ENCODE peak calls at places on chromosomes 12 and 14, in nine cellular contexts. T is cardiac fibroblast; P is hippocampal formation; J is Ammon's horn; I is NCI-H524; Q is stimulated activated CD4-positive, alpha-beta T cell treated with anti-CD3 and anti-CD28 coated beads, Interleukin-1b, Interleukin-23, amount 100 ng/mL, for 1 hour; A is HFFc6; Z is lower lobe of right lung; U is activated naive CD4-positive, alpha-beta T cell treated with anti-CD3 and anti-CD28 coated beads, Interleukin-2, amount 50 U/mL, for 16 hours. M is an unnamed sample.
A peak's percentile ranks its signal among the peaks of the same experiment; 100 is the strongest.

GRCh38 chr12:78457951-78458350 is 406.6 kb upstream of the SYT1 start:
- DNase-seq in T (peak; percentile 46), P (no peak), J (no peak), I (no peak), Q (no peak), A (peak; percentile 3), Z (no peak), U (no peak), M (no peak)

GRCh38 chr12:57825451-57825850 is 6.9 kb upstream of the AVIL start:
- DNase-seq in T (no peak), P (no peak), J (no peak), I (no peak), Q (no peak), A (no peak), Z (peak; percentile 14), U (no peak), M (no peak)

GRCh38 chr12:107091381-107091780 is 2.0 kb downstream of the CRY1 start:
- DNase-seq in T (peak; percentile 82), P (no peak), J (no peak), I (no peak), Q (no peak), A (peak; percentile 59), Z (no peak), U (no peak), M (peak; percentile 59)

GRCh38 chr12:77231548-77231947 is 166.2 kb upstream of the E2F7 start:
- DNase-seq in T (peak; percentile 54), P (no peak), J (peak; percentile 28), I (no peak), Q (no peak), A (peak; percentile 11), Z (peak; percentile 64), U (no peak), M (no peak)

GRCh38 chr14:63562414-63562813 is 19.2 kb upstream of the PPP2R5E start:
- DNase-seq in T (peak; percentile 23), P (no peak), J (no peak), I (no peak), Q (no peak), A (no peak), Z (no peak), U (no peak), M (peak; percentile 31)

GRCh38 chr12:127548123-127548553 is 718.8 kb upstream of the TMEM132C start:
- DNase-seq in T (peak; percentile 47), P (no peak), J (no peak), I (no peak), Q (no peak), A (peak; percentile 89), Z (no peak), U (no peak), M (peak; percentile 24)

GRCh38 chr12:68451261-68452091 is 119.3 kb upstream of the MDM1 start:
- DNase-seq in T (peak; percentile 63), P (no peak), J (peak; percentile 36), I (no peak), Q (no peak), A (peak; percentile 73), Z (no peak), U (peak; percentile 34), M (peak; percentile 76)

GRCh38 chr12:32155041-32155440 is 48.4 kb downstream of the BICD1 start:
- DNase-seq in T (no peak), P (no peak), J (no peak), I (peak; percentile 71), Q (no peak), A (no peak), Z (no peak), U (no peak), M (no peak)

GRCh38 chr14:65958664-65959562 is 527.3 kb upstream of the CCDC196 start:
- DNase-seq in T (peak; percentile 52), P (no peak), J (peak; percentile 58), I (no peak), Q (no peak), A (peak; percentile 15), Z (no peak), U (no peak), M (no peak)

GRCh38 chr12:63294327-63294632 is 143.3 kb upstream of the AVPR1A start:
- DNase-seq in T (peak; percentile 92), P (no peak), J (no peak), I (no peak), Q (no peak), A (peak; percentile 73), Z (no peak), U (no peak), M (peak; percentile 96)

GRCh38 chr14:67167420-67168109 is 21.7 kb upstream of the GARIN2 start:
- DNase-seq in T (peak; percentile 47), P (no peak), J (no peak), I (no peak), Q (no peak), A (no peak), Z (no peak), U (no peak), M (no peak)

GRCh38 chr12:95319694-95320331 is 102.2 kb downstream of the VEZT start:
- DNase-seq in T (no peak), P (no peak), J (no peak), I (no peak), Q (no peak), A (no peak), Z (no peak), U (no peak), M (peak; percentile 39)

GRCh38 chr14:41749425-41749824 is 142.7 kb downstream of the LRFN5 start:
- DNase-seq in T (peak; percentile 44), P (no peak), J (no peak), I (no peak), Q (no peak), A (no peak), Z (no peak), U (no peak), M (peak; percentile 14)

GRCh38 chr12:109232731-109233130 is 76.4 kb downstream of the FOXN4 start:
- DNase-seq in T (no peak), P (peak; percentile 18), J (peak; percentile 83), I (no peak), Q (no peak), A (no peak), Z (no peak), U (no peak), M (no peak)

GRCh38 chr14:47541652-47542051 is 133.8 kb downstream of the MDGA2 start:
- DNase-seq in T (no peak), P (no peak), J (no peak), I (no peak), Q (no peak), A (no peak), Z (no peak), U (no peak), M (no peak)

GRCh38 chr12:97944576-97944975 is 482.0 kb downstream of the RMST start:
- DNase-seq in T (no peak), P (no peak), J (no peak), I (no peak), Q (no peak), A (no peak), Z (no peak), U (no peak), M (no peak)

GRCh38 chr12:91507754-91508153 is 325.1 kb upstream of the DCN start:
- DNase-seq in T (peak; percentile 59), P (no peak), J (no peak), I (no peak), Q (no peak), A (no peak), Z (no peak), U (no peak), M (peak; percentile 80)

GRCh38 chr12:85955127-85955526 is 81.0 kb downstream of the NTS start:
- DNase-seq in T (peak; percentile 11), P (no peak), J (no peak), I (no peak), Q (no peak), A (no peak), Z (no peak), U (no peak), M (no peak)

GRCh38 chr12:130529781-130530180 is 186.3 kb downstream of the RIMBP2 start:
- DNase-seq in T (no peak), P (no peak), J (no peak), I (no peak), Q (no peak), A (no peak), Z (no peak), U (no peak), M (no peak)

GRCh38 chr12:24822121-24822899 is 126.6 kb downstream of the BCAT1 start:
- DNase-seq in T (peak; percentile 86), P (no peak), J (no peak), I (no peak), Q (no peak), A (peak; percentile 75), Z (no peak), U (no peak), M (peak; percentile 51)

GRCh38 chr12:62817556-62818271 is 117.2 kb downstream of the PPM1H start:
- DNase-seq in T (peak; percentile 70), P (peak; percentile 51), J (peak; percentile 80), I (no peak), Q (no peak), A (no peak), Z (no peak), U (no peak), M (peak; percentile 87)

GRCh38 chr14:101147848-101148247 is 244.3 kb upstream of the RTL1 start:
- DNase-seq in T (no peak), P (no peak), J (no peak), I (no peak), Q (no peak), A (no peak), Z (no peak), U (no peak), M (no peak)

GRCh38 chr12:121949643-121950397 is 31.4 kb downstream of the CFAP251 start:
- DNase-seq in T (peak; percentile 96), P (no peak), J (no peak), I (no peak), Q (no peak), A (peak; percentile 62), Z (no peak), U (no peak), M (peak; percentile 94)

GRCh38 chr12:113069149-113069548 is 12.6 kb downstream of the DTX1 start:
- DNase-seq in T (no peak), P (no peak), J (no peak), I (no peak), Q (no peak), A (no peak), Z (no peak), U (no peak), M (no peak)

GRCh38 chr12:16112626-16113560 is 164.6 kb downstream of the SLC15A5 start:
- DNase-seq in T (no peak), P (no peak), J (no peak), I (peak; percentile 90), Q (no peak), A (no peak), Z (no peak), U (no peak), M (no peak)

GRCh38 chr12:116955382-116956021 is 44.8 kb downstream of the FBXW8 start:
- DNase-seq in T (peak; percentile 43), P (no peak), J (no peak), I (no peak), Q (no peak), A (no peak), Z (peak; percentile 67), U (no peak), M (no peak)

GRCh38 chr14:105879503-105879866 is 353.1 kb downstream of the TMEM121 start:
- DNase-seq in T (no peak), P (no peak), J (no peak), I (no peak), Q (no peak), A (no peak), Z (no peak), U (no peak), M (no peak)

GRCh38 chr14:32428149-32428548 is 99.1 kb downstream of the AKAP6 start:
- DNase-seq in T (no peak), P (no peak), J (no peak), I (no peak), Q (no peak), A (no peak), Z (no peak), U (no peak), M (no peak)

GRCh38 chr12:6461401-6462233 is 8.9 kb downstream of the VAMP1 start:
- DNase-seq in T (no peak), P (peak; percentile 27), J (peak; percentile 87), I (no peak), Q (peak; percentile 56), A (no peak), Z (peak; percentile 85), U (peak; percentile 67), M (peak; percentile 41)

GRCh38 chr14:35988972-35989690 is 163.0 kb downstream of the BRMS1L start:
- DNase-seq in T (no peak), P (peak; percentile 60), J (peak; percentile 74), I (no peak), Q (no peak), A (no peak), Z (no peak), U (no peak), M (no peak)

GRCh38 chr14:33323979-33324378 is 385.3 kb downstream of the NPAS3 start:
- DNase-seq in T (no peak), P (no peak), J (no peak), I (no peak), Q (no peak), A (no peak), Z (no peak), U (no peak), M (no peak)

M was measured in brain microvascular endothelial cell.